ENCODE peak calls at places on chromosomes 12 and 14, in six cellular contexts. One of them, this sample, is unnamed.

GRCh38 chr12:112792306-112792705 is 758 bp downstream of the RPH3A start:
- DNase-seq in upper lobe of right lung: no peak
- DNase-seq in GM23338: no peak
- DNase-seq in hepatocyte: no peak
- DNase-seq in PC-9: no peak
- DNase-seq in heart left ventricle: no peak
- DNase-seq in this sample: no peak

GRCh38 chr12:49389092-49389703 is 21.9 kb downstream of the SPATS2 start:
- DNase-seq in PC-9: no peak
- DNase-seq in hepatocyte: peak
- DNase-seq in heart left ventricle: peak
- DNase-seq in GM23338: peak
- DNase-seq in upper lobe of right lung: peak
- DNase-seq in this sample: peak

GRCh38 chr14:105478624-105479305 is 4.1 kb downstream of the CRIP2 start:
- DNase-seq in upper lobe of right lung: no peak
- DNase-seq in PC-9: no peak
- DNase-seq in hepatocyte: no peak
- DNase-seq in GM23338: peak
- DNase-seq in heart left ventricle: no peak
- DNase-seq in this sample: no peak

GRCh38 chr14:96574633-96575191 is 72.5 kb downstream of the PAPOLA start:
- DNase-seq in GM23338: no peak
- DNase-seq in heart left ventricle: no peak
- DNase-seq in upper lobe of right lung: no peak
- DNase-seq in PC-9: no peak
- DNase-seq in hepatocyte: no peak
- DNase-seq in this sample: no peak

GRCh38 chr14:35331605-35332516 is 39.7 kb downstream of the PSMA6 start:
- DNase-seq in GM23338: peak
- DNase-seq in PC-9: peak
- DNase-seq in upper lobe of right lung: peak
- DNase-seq in heart left ventricle: no peak
- DNase-seq in hepatocyte: peak
- DNase-seq in this sample: no peak

GRCh38 chr12:114407034-114407420 is 1.1 kb upstream of the TBX5 start:
- DNase-seq in PC-9: no peak
- DNase-seq in heart left ventricle: no peak
- DNase-seq in upper lobe of right lung: no peak
- DNase-seq in hepatocyte: no peak
- DNase-seq in GM23338: no peak
- DNase-seq in this sample: no peak

GRCh38 chr12:77247542-77247941 is 182.2 kb upstream of the E2F7 start:
- DNase-seq in PC-9: no peak
- DNase-seq in hepatocyte: no peak
- DNase-seq in upper lobe of right lung: no peak
- DNase-seq in heart left ventricle: no peak
- DNase-seq in GM23338: no peak
- DNase-seq in this sample: no peak

GRCh38 chr12:40300490-40300889 is 75.7 kb downstream of the LRRK2 start:
- DNase-seq in upper lobe of right lung: no peak
- DNase-seq in hepatocyte: no peak
- DNase-seq in GM23338: no peak
- DNase-seq in PC-9: no peak
- DNase-seq in heart left ventricle: no peak
- DNase-seq in this sample: no peak

GRCh38 chr12:93050026-93050747 is 121.1 kb upstream of the EEA1 start:
- DNase-seq in hepatocyte: no peak
- DNase-seq in GM23338: peak
- DNase-seq in heart left ventricle: no peak
- DNase-seq in PC-9: peak
- DNase-seq in upper lobe of right lung: no peak
- DNase-seq in this sample: no peak

GRCh38 chr14:26873556-26873955 is 275.7 kb upstream of the NOVA1 start:
- DNase-seq in heart left ventricle: no peak
- DNase-seq in PC-9: no peak
- DNase-seq in GM23338: no peak
- DNase-seq in upper lobe of right lung: no peak
- DNase-seq in hepatocyte: no peak
- DNase-seq in this sample: no peak

GRCh38 chr12:63480186-63480585 is 188.1 kb downstream of the DPY19L2 start:
- DNase-seq in PC-9: no peak
- DNase-seq in heart left ventricle: no peak
- DNase-seq in hepatocyte: no peak
- DNase-seq in GM23338: no peak
- DNase-seq in upper lobe of right lung: no peak
- DNase-seq in this sample: no peak

GRCh38 chr12:121793501-121793835 is at the start of gene RHOF:
- DNase-seq in GM23338: peak
- DNase-seq in heart left ventricle: peak
- DNase-seq in PC-9: no peak
- DNase-seq in upper lobe of right lung: peak
- DNase-seq in hepatocyte: peak
- DNase-seq in this sample: no peak

GRCh38 chr12:29796823-29797263 is 13.1 kb upstream of the TMTC1 start:
- DNase-seq in upper lobe of right lung: no peak
- DNase-seq in PC-9: peak
- DNase-seq in heart left ventricle: no peak
- DNase-seq in hepatocyte: peak
- DNase-seq in GM23338: no peak
- DNase-seq in this sample: no peak

GRCh38 chr12:116528498-116528897 is 30.7 kb upstream of the MAP1LC3B2 start:
- DNase-seq in heart left ventricle: no peak
- DNase-seq in GM23338: no peak
- DNase-seq in PC-9: peak
- DNase-seq in hepatocyte: no peak
- DNase-seq in upper lobe of right lung: no peak
- DNase-seq in this sample: no peak

GRCh38 chr12:92290881-92291280 is 145.2 kb upstream of the BTG1 start:
- DNase-seq in PC-9: no peak
- DNase-seq in GM23338: no peak
- DNase-seq in hepatocyte: no peak
- DNase-seq in heart left ventricle: no peak
- DNase-seq in upper lobe of right lung: no peak
- DNase-seq in this sample: no peak

GRCh38 chr12:118853634-118854033 is 127.7 kb upstream of the SRRM4 start:
- DNase-seq in PC-9: no peak
- DNase-seq in GM23338: peak
- DNase-seq in hepatocyte: peak
- DNase-seq in heart left ventricle: no peak
- DNase-seq in upper lobe of right lung: no peak
- DNase-seq in this sample: no peak

GRCh38 chr12:123271182-123271491 is 519 bp downstream of the CDK2AP1 start:
- DNase-seq in hepatocyte: peak
- DNase-seq in heart left ventricle: peak
- DNase-seq in upper lobe of right lung: peak
- DNase-seq in GM23338: peak
- DNase-seq in PC-9: no peak
- DNase-seq in this sample: no peak

GRCh38 chr12:121238604-121239334 is 28.8 kb downstream of the P2RX4 start:
- DNase-seq in heart left ventricle: no peak
- DNase-seq in upper lobe of right lung: no peak
- DNase-seq in GM23338: peak
- DNase-seq in PC-9: no peak
- DNase-seq in hepatocyte: no peak
- DNase-seq in this sample: no peak

GRCh38 chr14:104794099-104794498 is 1.4 kb downstream of the AKT1 start:
- DNase-seq in hepatocyte: peak
- DNase-seq in PC-9: no peak
- DNase-seq in upper lobe of right lung: peak
- DNase-seq in heart left ventricle: peak
- DNase-seq in GM23338: no peak
- DNase-seq in this sample: no peak

GRCh38 chr12:8953773-8954402 is 4.4 kb upstream of the M6PR start:
- DNase-seq in heart left ventricle: no peak
- DNase-seq in GM23338: no peak
- DNase-seq in upper lobe of right lung: no peak
- DNase-seq in PC-9: no peak
- DNase-seq in hepatocyte: no peak
- DNase-seq in this sample: no peak

GRCh38 chr12:20646239-20646827 is 48.8 kb upstream of the SLCO1C1 start:
- DNase-seq in hepatocyte: peak
- DNase-seq in upper lobe of right lung: no peak
- DNase-seq in PC-9: no peak
- DNase-seq in heart left ventricle: no peak
- DNase-seq in GM23338: peak
- DNase-seq in this sample: no peak

GRCh38 chr14:37579250-37579649 is 15.8 kb downstream of the FOXA1 start:
- DNase-seq in upper lobe of right lung: no peak
- DNase-seq in heart left ventricle: no peak
- DNase-seq in hepatocyte: no peak
- DNase-seq in PC-9: no peak
- DNase-seq in GM23338: peak
- DNase-seq in this sample: no peak

DNA sequence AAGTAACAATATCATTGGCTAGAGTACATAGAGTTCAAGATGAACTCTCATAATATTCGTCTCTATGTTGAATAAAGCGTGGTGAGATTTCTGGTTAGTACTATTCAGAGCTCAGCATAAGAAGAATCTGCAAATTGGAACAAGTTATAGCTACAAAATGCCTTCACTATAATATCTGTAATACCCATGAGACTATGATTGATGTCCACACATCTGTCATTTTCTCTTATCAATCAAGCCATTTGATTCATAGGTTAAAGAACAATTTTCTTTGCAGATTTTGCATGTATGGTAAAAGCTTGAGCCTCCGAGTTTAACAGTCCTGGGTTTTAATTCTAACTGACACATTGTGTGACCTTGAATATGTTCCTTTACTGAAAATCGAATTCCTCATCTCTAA is 1.4 kb downstream of the SOCS4 start:
- DNase-seq in GM23338: no peak
- DNase-seq in heart left ventricle: no peak
- DNase-seq in PC-9: no peak
- DNase-seq in upper lobe of right lung: no peak
- DNase-seq in hepatocyte: no peak
- DNase-seq in this sample: no peak
- H3K4me3 ChIP-seq in GM23338: peak
- H3K4me3 ChIP-seq in heart left ventricle: peak
- H3K4me3 ChIP-seq in PC-9: peak
- H3K4me3 ChIP-seq in upper lobe of right lung: peak
- H3K4me3 ChIP-seq in hepatocyte: peak
- H3K4me3 ChIP-seq in this sample: no peak

GRCh38 chr14:90115780-90116179 is 54.0 kb downstream of the KCNK13 start:
- DNase-seq in upper lobe of right lung: no peak
- DNase-seq in heart left ventricle: no peak
- DNase-seq in hepatocyte: no peak
- DNase-seq in GM23338: no peak
- DNase-seq in PC-9: no peak
- DNase-seq in this sample: no peak
- H3K27ac ChIP-seq in upper lobe of right lung: no peak
- H3K27ac ChIP-seq in heart left ventricle: no peak
- H3K27ac ChIP-seq in hepatocyte: no peak
- H3K27ac ChIP-seq in GM23338: no peak
- H3K27ac ChIP-seq in PC-9: no peak
- H3K27ac ChIP-seq in this sample: no peak

GRCh38 chr14:51847489-51847796 is 13.0 kb upstream of the GNG2 start:
- DNase-seq in hepatocyte: no peak
- DNase-seq in GM23338: no peak
- DNase-seq in PC-9: no peak
- DNase-seq in heart left ventricle: no peak
- DNase-seq in upper lobe of right lung: no peak
- DNase-seq in this sample: no peak
- H3K4me3 ChIP-seq in hepatocyte: no peak
- H3K4me3 ChIP-seq in GM23338: peak
- H3K4me3 ChIP-seq in PC-9: no peak
- H3K4me3 ChIP-seq in heart left ventricle: no peak
- H3K4me3 ChIP-seq in upper lobe of right lung: peak
- H3K4me3 ChIP-seq in this sample: no peak

DNA sequence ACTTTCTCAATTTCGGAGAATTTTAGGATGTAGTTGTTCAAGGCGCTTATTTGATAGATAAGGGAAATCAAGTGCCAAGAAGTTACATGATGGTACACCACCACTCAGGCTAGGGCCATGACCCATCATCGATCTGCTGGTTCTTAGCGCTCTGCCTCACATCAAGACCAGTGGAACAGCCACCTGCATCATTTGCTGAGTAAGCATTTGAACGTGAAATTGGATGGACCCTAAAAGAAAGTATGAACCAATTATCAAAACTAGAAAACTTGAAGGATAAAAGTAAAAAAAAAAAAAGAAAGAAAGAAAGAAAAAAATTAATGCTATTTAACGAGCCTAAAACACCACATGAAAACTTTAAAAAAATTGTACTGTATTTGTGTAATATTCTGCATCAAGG is 27.5 kb upstream of the KRAS start:
- DNase-seq in heart left ventricle: no peak
- DNase-seq in PC-9: no peak
- DNase-seq in upper lobe of right lung: no peak
- DNase-seq in hepatocyte: no peak
- DNase-seq in GM23338: no peak
- DNase-seq in this sample: no peak
- H3K27ac ChIP-seq in heart left ventricle: no peak
- H3K27ac ChIP-seq in PC-9: no peak
- H3K27ac ChIP-seq in upper lobe of right lung: no peak
- H3K27ac ChIP-seq in hepatocyte: no peak
- H3K27ac ChIP-seq in GM23338: no peak
- H3K27ac ChIP-seq in this sample: no peak

DNA sequence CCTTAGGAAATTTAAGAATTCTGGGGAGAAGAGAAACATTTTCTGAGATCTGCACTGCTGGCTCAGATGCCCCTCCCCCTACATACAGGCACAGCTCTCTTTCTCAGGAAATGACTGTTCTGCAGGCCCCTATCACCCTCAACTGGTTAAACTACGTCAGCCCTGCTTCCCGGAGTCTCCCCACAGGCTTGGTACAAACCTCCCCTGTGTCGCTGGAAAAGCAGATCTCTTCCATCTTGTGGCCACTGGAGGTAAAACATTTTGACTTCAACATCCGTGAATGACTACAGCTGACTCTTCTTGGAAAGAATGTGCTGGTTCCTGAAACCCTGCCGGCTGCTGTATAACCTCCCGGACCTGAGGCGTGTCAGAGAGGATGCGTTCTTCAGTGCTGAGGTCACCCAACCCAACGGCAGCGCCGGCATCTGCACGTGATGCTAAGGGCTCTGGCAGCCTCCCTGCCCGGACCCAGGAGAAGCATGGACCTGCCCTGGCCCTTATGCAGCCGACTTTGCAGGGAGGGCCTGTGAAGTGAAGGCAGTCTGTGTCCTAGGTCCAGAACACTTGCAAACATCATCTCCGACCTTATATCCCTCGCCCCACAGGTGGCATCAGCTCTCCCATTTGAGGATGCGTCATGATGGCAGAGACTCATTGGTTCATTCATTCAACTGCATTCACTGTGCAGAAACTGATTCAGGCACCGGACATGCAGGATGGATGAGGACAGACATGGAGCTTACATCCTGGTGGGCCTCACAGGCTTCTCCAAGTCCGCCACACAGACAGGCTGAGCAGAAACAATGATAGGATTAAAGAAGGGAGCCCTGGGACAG is 129.2 kb downstream of the GCH1 start:
- DNase-seq in hepatocyte: peak
- DNase-seq in heart left ventricle: peak
- DNase-seq in upper lobe of right lung: peak
- DNase-seq in PC-9: peak
- DNase-seq in GM23338: peak
- DNase-seq in this sample: peak
- H3K4me3 ChIP-seq in hepatocyte: no peak
- H3K4me3 ChIP-seq in heart left ventricle: peak
- H3K4me3 ChIP-seq in upper lobe of right lung: no peak
- H3K4me3 ChIP-seq in PC-9: peak
- H3K4me3 ChIP-seq in GM23338: no peak
- H3K4me3 ChIP-seq in this sample: no peak

GRCh38 chr12:12501121-12501520 is 61.5 kb downstream of the DUSP16 start:
- DNase-seq in hepatocyte: no peak
- DNase-seq in upper lobe of right lung: no peak
- DNase-seq in PC-9: no peak
- DNase-seq in heart left ventricle: no peak
- DNase-seq in GM23338: no peak
- DNase-seq in this sample: no peak
- H3K27ac ChIP-seq in hepatocyte: no peak
- H3K27ac ChIP-seq in upper lobe of right lung: no peak
- H3K27ac ChIP-seq in PC-9: no peak
- H3K27ac ChIP-seq in heart left ventricle: no peak
- H3K27ac ChIP-seq in GM23338: no peak
- H3K27ac ChIP-seq in this sample: no peak

This sample was measured in iPS DF 6.9.